ENCODE peak calls at places on chromosomes 6 and 20, in ten cellular contexts. X is KG1; E is activated CD4-positive, CD25-positive, alpha-beta regulatory T cell; O is renal cortical epithelial cell; P is AG08395; R is esophagus squamous epithelium; S is GDM1; K is heart right ventricle; D is lung; V is fibroblast of the aortic adventitia. G is an unnamed sample.

GRCh38 chr20:10501377-10501776 is 66.3 kb downstream of the SLX4IP start:
- DNase-seq in S (peak; percentile 71), X (peak; percentile 54), P (no peak), K (no peak), E (no peak), R (no peak), V (peak; percentile 25), O (peak; percentile 15), D (peak; percentile 56), G (no peak)

GRCh38 chr20:59010995-59011873 is 4.2 kb upstream of the CTSZ start:
- DNase-seq in O (peak; percentile 87), E (no peak), R (no peak), P (peak; percentile 94), S (no peak), X (no peak), V (peak; percentile 70), D (no peak), K (no peak), G (peak; percentile 38)

GRCh38 chr20:10228330-10228729 is 9.7 kb downstream of the SNAP25 start:
- DNase-seq in E (no peak), P (no peak), R (no peak), V (no peak), O (no peak), X (no peak), D (no peak), S (no peak), K (no peak), G (no peak)

GRCh38 chr6:145729887-145730286 is 5.4 kb downstream of the EPM2A start:
- DNase-seq in P (no peak), K (no peak), R (no peak), E (no peak), V (no peak), S (no peak), O (no peak), X (no peak), D (no peak), G (no peak)

GRCh38 chr6:119110601-119111548 is 32.4 kb upstream of the FAM184A start:
- DNase-seq in X (peak; percentile 49), D (peak; percentile 40), E (no peak), R (no peak), K (no peak), P (peak; percentile 60), V (peak; percentile 77), O (peak; percentile 61), S (no peak), G (no peak)

GRCh38 chr20:5975778-5976177 is 25.3 kb downstream of the MCM8 start:
- DNase-seq in D (no peak), P (no peak), E (no peak), V (no peak), X (no peak), O (no peak), S (no peak), R (no peak), K (no peak), G (no peak)

GRCh38 chr6:27026361-27026760 is 221.1 kb upstream of the PRSS16 start:
- DNase-seq in V (no peak), O (no peak), R (no peak), K (no peak), X (no peak), E (no peak), D (no peak), P (no peak), S (no peak), G (no peak)

GRCh38 chr20:62980970-62981369 is 25.8 kb downstream of the BHLHE23 start:
- DNase-seq in P (peak; percentile 31), X (no peak), E (no peak), R (no peak), D (no peak), O (no peak), S (peak; percentile 39), K (no peak), V (no peak), G (no peak)

GRCh38 chr6:13177617-13178506 is 150.5 kb downstream of the TBC1D7 start:
- DNase-seq in O (no peak), P (no peak), D (no peak), E (no peak), S (peak; percentile 73), V (no peak), K (no peak), X (peak; percentile 55), R (no peak), G (no peak)

GRCh38 chr6:15242503-15242902 is 3.4 kb upstream of the JARID2 start:
- DNase-seq in S (no peak), D (no peak), P (no peak), X (no peak), K (no peak), R (no peak), O (no peak), E (no peak), V (peak; percentile 47), G (no peak)

GRCh38 chr6:41504526-41505021 is 41.6 kb upstream of the FOXP4 start:
- DNase-seq in X (no peak), D (no peak), R (no peak), E (no peak), S (no peak), V (peak; percentile 44), K (no peak), O (no peak), P (peak; percentile 31), G (no peak)

GRCh38 chr20:57514273-57514751 is 10.6 kb downstream of the CTCFL start:
- DNase-seq in O (peak; percentile 39), D (peak; percentile 65), P (peak; percentile 86), E (no peak), R (no peak), S (no peak), K (peak; percentile 31), V (peak; percentile 85), X (no peak), G (peak; percentile 63)